ENCODE peak calls at places on chromosome 19, in ten cellular contexts. X, M, G, D, H, J, V, R, F and T are unnamed samples.
A peak's percentile ranks its signal among the peaks of the same experiment; 100 is the strongest.

GRCh38 chr19:41001243-41001971 is 10.3 kb downstream of the CYP2B6 start:
- DNase-seq in H (peak; percentile 24), G (no peak), R (no peak), X (no peak), J (no peak), M (no peak), V (no peak), F (peak; percentile 24), D (no peak), T (no peak)

GRCh38 chr19:52993342-52994178 is 20.2 kb upstream of the ERVV-1 start:
- DNase-seq in J (peak; percentile 42), X (peak; percentile 66), M (no peak), F (peak; percentile 90), R (peak; percentile 63), V (peak; percentile 77), H (peak; percentile 86), G (peak; percentile 83), D (peak; percentile 48), T (peak; percentile 89)

GRCh38 chr19:49854861-49855263 is 3.9 kb downstream of the PTOV1 start:
- DNase-seq in F (no peak), G (no peak), J (no peak), X (no peak), D (no peak), R (no peak), V (no peak), H (no peak), M (no peak), T (no peak)

GRCh38 chr19:49403404-49404187 is 15.5 kb downstream of the KASH5 start:
- DNase-seq in D (peak; percentile 95), X (peak; percentile 33), V (no peak), J (no peak), M (no peak), H (peak; percentile 78), F (peak; percentile 81), R (no peak), G (no peak), T (no peak)

GRCh38 chr19:21474671-21475181 is 30.7 kb upstream of the ZNF429 start:
- DNase-seq in V (peak; percentile 16), R (peak; percentile 61), M (no peak), X (peak; percentile 31), H (peak; percentile 87), D (peak; percentile 83), G (peak; percentile 61), F (peak; percentile 85), J (peak; percentile 59), T (peak; percentile 90)

GRCh38 chr19:33205531-33206260 is 11.6 kb downstream of the LRP3 start:
- DNase-seq in V (no peak), G (no peak), F (no peak), D (no peak), R (no peak), J (no peak), X (no peak), H (no peak), M (no peak), T (no peak)

GRCh38 chr19:35000647-35001501 is 751 bp downstream of the GRAMD1A start:
- DNase-seq in G (peak; percentile 54), J (no peak), V (peak; percentile 21), D (peak; percentile 77), F (peak; percentile 43), R (no peak), H (peak; percentile 40), M (no peak), X (peak; percentile 50), T (peak; percentile 68)

GRCh38 chr19:6092329-6093286 is 17.7 kb downstream of the RFX2 start:
- DNase-seq in D (peak; percentile 41), G (no peak), X (peak; percentile 88), R (no peak), H (peak; percentile 72), V (peak; percentile 89), J (peak; percentile 66), F (peak; percentile 68), M (peak; percentile 44), T (peak; percentile 85)

GRCh38 chr19:18750295-18750970 is 40.7 kb downstream of the COMP start:
- DNase-seq in X (no peak), G (no peak), D (no peak), F (no peak), V (no peak), R (no peak), H (no peak), M (no peak), J (no peak), T (no peak)

GRCh38 chr19:611506-611869 is 21.8 kb downstream of the HCN2 start:
- DNase-seq in X (peak; percentile 96), F (no peak), J (no peak), R (no peak), H (no peak), M (no peak), V (peak; percentile 63), D (no peak), G (peak; percentile 46), T (peak; percentile 94)